ENCODE peak calls at places on chromosomes 16 and 17, in six cellular contexts. S is esophagus muscularis mucosa, F is cardiac muscle cell, X is pancreas, V is lung, W is right atrium auricular region. P is an unnamed sample.

GRCh38 chr17:76935331-76935730 is 67.1 kb downstream of the MGAT5B start:
- DNase-seq in S (no peak), F (peak), X (no peak), V (no peak), W (no peak), P (no peak)

GRCh38 chr17:40358323-40359038 is 6.1 kb downstream of the GJD3 start:
- DNase-seq in S (peak), F (peak), X (peak), V (peak), W (peak), P (peak)

GRCh38 chr17:4120332-4120731 is 22.5 kb downstream of the ZZEF1 start:
- DNase-seq in S (no peak), F (no peak), X (no peak), V (no peak), W (no peak), P (no peak)

GRCh38 chr17:42553161-42553818 is 567 bp downstream of the HSD17B1 start:
- DNase-seq in S (no peak), F (peak), X (no peak), V (no peak), W (no peak), P (no peak)

GRCh38 chr16:709651-710499 is 4.3 kb upstream of the FBXL16 start:
- DNase-seq in S (no peak), F (peak), X (peak), V (no peak), W (no peak), P (no peak)

GRCh38 chr17:3557768-3558583 is at the start of gene TRPV3:
- DNase-seq in S (peak), F (peak), X (peak), V (peak), W (no peak), P (no peak)

GRCh38 chr17:57142925-57143324 is 57.9 kb downstream of the AKAP1 start:
- DNase-seq in S (no peak), F (peak), X (no peak), V (no peak), W (no peak), P (no peak)

GRCh38 chr16:51442140-51442539 is 291.1 kb upstream of the SALL1 start:
- DNase-seq in S (no peak), F (no peak), X (no peak), V (no peak), W (no peak), P (no peak)

GRCh38 chr17:64110436-64111152 is 19.4 kb downstream of the ERN1 start:
- DNase-seq in S (no peak), F (peak), X (no peak), V (no peak), W (no peak), P (no peak)

GRCh38 chr16:67428146-67428731 is 2.7 kb upstream of the HSD11B2 start:
- DNase-seq in S (no peak), F (peak), X (peak), V (peak), W (no peak), P (no peak)

GRCh38 chr16:77171750-77172635 is 19.0 kb upstream of the MON1B start:
- DNase-seq in S (no peak), F (peak), X (peak), V (no peak), W (no peak), P (no peak)

GRCh38 chr17:72924181-72924580 is 168.3 kb downstream of the SLC39A11 start:
- DNase-seq in S (no peak), F (no peak), X (no peak), V (no peak), W (no peak), P (no peak)

GRCh38 chr17:32876414-32877163 is at the start of gene MYO1D:
- DNase-seq in S (no peak), F (no peak), X (peak), V (peak), W (no peak), P (peak)

GRCh38 chr17:20952183-20952582 is 90.6 kb downstream of the USP22 start:
- DNase-seq in S (no peak), F (no peak), X (no peak), V (no peak), W (no peak), P (no peak)

GRCh38 chr16:22970191-22970845 is 156.4 kb downstream of the HS3ST2 start:
- DNase-seq in S (peak), F (no peak), X (no peak), V (no peak), W (peak), P (no peak)

GRCh38 chr17:29004081-29004692 is 1.6 kb downstream of the SEZ6 start:
- DNase-seq in S (no peak), F (peak), X (no peak), V (no peak), W (no peak), P (no peak)

GRCh38 chr17:17398188-17398927 is 78.4 kb upstream of the MED9 start:
- DNase-seq in S (no peak), F (peak), X (no peak), V (no peak), W (peak), P (no peak)

GRCh38 chr17:77011173-77012011 is 129.4 kb upstream of the SEC14L1 start:
- DNase-seq in S (no peak), F (peak), X (peak), V (no peak), W (no peak), P (no peak)

GRCh38 chr16:24336491-24336890 is 80.4 kb downstream of the CACNG3 start:
- DNase-seq in S (no peak), F (no peak), X (no peak), V (no peak), W (no peak), P (no peak)

GRCh38 chr17:10737168-10737622 is 7.4 kb upstream of the TMEM220 start:
- DNase-seq in S (no peak), F (peak), X (peak), V (peak), W (peak), P (no peak)

GRCh38 chr17:48738803-48739526 is 10.4 kb upstream of the HOXB13 start:
- DNase-seq in S (no peak), F (no peak), X (no peak), V (no peak), W (no peak), P (no peak)

GRCh38 chr17:69654981-69655581 is 240.6 kb downstream of the MAP2K6 start:
- DNase-seq in S (no peak), F (peak), X (no peak), V (no peak), W (no peak), P (no peak)

DNA sequence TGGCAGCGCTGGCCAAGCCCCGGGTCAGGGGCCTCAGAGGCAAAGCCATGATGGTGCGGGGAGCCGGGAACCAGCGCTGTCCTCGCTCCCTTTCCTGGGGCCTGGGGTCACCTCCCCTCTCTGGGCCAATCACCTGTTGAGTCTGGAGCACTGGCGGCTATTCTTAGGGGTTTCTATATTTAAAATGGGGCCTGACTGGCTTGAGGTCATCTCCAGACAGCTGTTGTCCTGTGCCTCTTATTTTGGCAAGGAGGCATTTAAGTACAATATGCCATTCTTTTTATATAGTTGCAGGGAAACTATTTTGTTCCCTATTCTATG is at the start of gene COX6A2:
- DNase-seq in S (no peak), F (no peak), X (no peak), V (no peak), W (no peak), P (no peak)
- H3K4me3 ChIP-seq in S (peak), F (no peak), X (no peak), V (no peak), W (peak), P (peak)

DNA sequence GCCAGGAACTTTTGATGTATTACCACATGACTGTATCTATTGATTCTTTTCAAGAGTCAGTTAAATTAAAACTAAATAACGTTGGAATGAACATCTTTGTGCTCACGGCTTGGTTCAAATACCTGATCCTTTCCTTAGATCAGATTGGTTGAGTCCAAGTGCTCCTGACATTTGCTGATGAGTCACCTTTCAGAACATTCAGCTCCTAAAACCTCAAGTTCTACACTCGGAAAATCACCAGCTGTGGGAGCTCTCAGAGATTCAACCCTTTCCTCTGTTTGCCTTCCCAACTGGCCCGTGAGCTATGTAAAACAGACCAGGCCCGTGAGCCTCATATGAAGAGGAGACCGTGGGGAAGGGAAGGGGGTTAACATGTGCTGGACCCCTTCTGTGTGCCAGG is 68.1 kb downstream of the RTN4RL1 start:
- DNase-seq in S (no peak), F (peak), X (peak), V (no peak), W (no peak), P (no peak)
- TF ChIP-seq CTCF in S (no peak), F (no peak), X (no peak), V (no peak), W (no peak), P (no peak)

GRCh38 chr16:85390511-85391174 is 222.5 kb upstream of the GSE1 start:
- DNase-seq in S (peak), F (peak), X (peak), V (peak), W (peak), P (peak)
- H3K27ac ChIP-seq in S (peak), F (peak), X (no peak), V (no peak), W (peak), P (no peak)

GRCh38 chr16:28621756-28622155 is 11.9 kb upstream of the SULT1A1 start:
- DNase-seq in S (no peak), F (no peak), X (no peak), V (no peak), W (no peak), P (no peak)

GRCh38 chr16:28623172-28623711 is 13.4 kb upstream of the SULT1A1 start:
- DNase-seq in S (no peak), F (peak), X (peak), V (peak), W (no peak), P (no peak)
- H3K4me3 ChIP-seq in S (peak), F (no peak), X (peak), V (peak), W (peak), P (peak)

GRCh38 chr16:31074814-31075183 is 577 bp downstream of the ZNF646 start:
- DNase-seq in S (no peak), F (no peak), X (no peak), V (no peak), W (no peak), P (no peak)
- TF ChIP-seq CTCF in S (no peak), F (no peak), X (no peak), V (no peak), W (no peak), P (no peak)

GRCh38 chr16:56828641-56829040 is 36.4 kb upstream of the SLC12A3 start:
- DNase-seq in S (no peak), F (no peak), X (no peak), V (no peak), W (no peak), P (no peak)
- H3K27ac ChIP-seq in S (no peak), F (no peak), X (no peak), V (no peak), W (no peak), P (no peak)

GRCh38 chr17:81448442-81448841 is 53.2 kb downstream of the BAHCC1 start:
- DNase-seq in S (no peak), F (no peak), X (no peak), V (no peak), W (no peak), P (no peak)
- H3K4me3 ChIP-seq in S (no peak), F (no peak), X (no peak), V (no peak), W (no peak), P (no peak)